ENCODE peak calls at places on chromosomes 2 and 18, in five cellular contexts. P is GM12891, Q is neuronal stem cell, C is AG09319, X is keratinocyte. R is an unnamed sample.

GRCh38 chr2:105129722-105130232 is 91.9 kb downstream of the MRPS9 start:
- DNase-seq in X (no peak), P (peak; percentile 47), C (no peak), Q (no peak), R (no peak)

GRCh38 chr2:7018261-7018701 is 101.1 kb downstream of the RNF144A start:
- DNase-seq in P (no peak), Q (no peak), C (no peak), X (no peak), R (no peak)

GRCh38 chr2:240024766-240025165 is 376 bp downstream of the NDUFA10 start:
- DNase-seq in P (peak; percentile 27), X (no peak), Q (peak; percentile 3), C (no peak), R (no peak)

GRCh38 chr18:38464024-38464423 is 898.4 kb upstream of the CELF4 start:
- DNase-seq in Q (no peak), P (peak; percentile 0), C (no peak), X (no peak), R (no peak)

GRCh38 chr2:194826241-194826640 is 830.8 kb upstream of the SLC39A10 start:
- DNase-seq in X (no peak), C (no peak), P (no peak), Q (no peak), R (no peak)

GRCh38 chr2:207676827-207677354 is 34.5 kb upstream of the CCNYL1 start:
- DNase-seq in C (peak; percentile 49), P (no peak), X (no peak), Q (no peak), R (no peak)

GRCh38 chr2:217853301-217853881 is 149.4 kb downstream of the TNS1 start:
- DNase-seq in X (no peak), P (no peak), C (peak; percentile 47), Q (no peak), R (no peak)

GRCh38 chr2:88180594-88181240 is 10.6 kb downstream of the THNSL2 start:
- DNase-seq in C (peak; percentile 8), Q (no peak), P (no peak), X (no peak), R (no peak)

GRCh38 chr2:135190799-135191198 is 138.7 kb downstream of the RAB3GAP1 start:
- DNase-seq in X (no peak), P (no peak), Q (no peak), C (no peak), R (no peak)

GRCh38 chr2:200479617-200480292 is 30.1 kb downstream of the KCTD18 start:
- DNase-seq in X (no peak), C (no peak), P (no peak), Q (no peak), R (no peak)